ENCODE peak calls at places on chromosomes 7 and 10, in seven cellular contexts. X is AG04450, D is psoas muscle, Q is tibial nerve, E is dorsolateral prefrontal cortex, V is fibroblast of lung, Z is astrocyte. J is an unnamed sample. For H3K27me3, the result is how much of the 10 kb centered on the place peaks cover.

GRCh38 chr7:17108049-17108584 is 190.3 kb upstream of the AHR start:
- DNase-seq in X (no peak), D (no peak), Q (no peak), E (no peak), V (no peak), Z (no peak), J (no peak)

GRCh38 chr10:16996530-16996964 is 133.1 kb downstream of the CUBN start:
- DNase-seq in X (no peak), D (no peak), Q (no peak), E (no peak), V (peak), Z (peak), J (no peak)

GRCh38 chr7:64799-65430 is 127.5 kb upstream of the FAM20C start:
- DNase-seq in X (no peak), D (no peak), Q (no peak), E (no peak), V (no peak), Z (no peak), J (no peak)

GRCh38 chr7:15684834-15685233 is 1.6 kb downstream of the MEOX2 start:
- DNase-seq in X (no peak), D (peak), Q (no peak), E (no peak), V (no peak), Z (no peak), J (no peak)

GRCh38 chr10:120599202-120599724 is 142.2 kb downstream of the PLPP4 start:
- DNase-seq in X (no peak), D (no peak), Q (no peak), E (no peak), V (no peak), Z (no peak), J (no peak)

GRCh38 chr10:22997102-22997501 is 69.2 kb downstream of the ARMC3 start:
- DNase-seq in X (no peak), D (no peak), Q (no peak), E (no peak), V (peak), Z (peak), J (no peak)

GRCh38 chr7:128351296-128352123 is 7.8 kb upstream of the RBM28 start:
- DNase-seq in X (no peak), D (no peak), Q (no peak), E (no peak), V (no peak), Z (no peak), J (no peak)

GRCh38 chr7:47444376-47445098 is 137.4 kb downstream of the TNS3 start:
- DNase-seq in X (no peak), D (no peak), Q (no peak), E (no peak), V (no peak), Z (no peak), J (no peak)

GRCh38 chr10:93488956-93489528 is 6.9 kb upstream of the MYOF start:
- DNase-seq in X (no peak), D (no peak), Q (no peak), E (no peak), V (peak), Z (no peak), J (no peak)

GRCh38 chr10:118901409-118901808 is 128.1 kb upstream of the NANOS1 start:
- DNase-seq in X (no peak), D (no peak), Q (no peak), E (no peak), V (no peak), Z (no peak), J (no peak)

GRCh38 chr7:84204655-84205054 is 10.1 kb upstream of the SEMA3A start:
- DNase-seq in X (peak), D (no peak), Q (no peak), E (no peak), V (peak), Z (peak), J (no peak)

GRCh38 chr7:66697451-66698438 is 42.8 kb upstream of the RABGEF1 start:
- DNase-seq in X (no peak), D (peak), Q (no peak), E (peak), V (peak), Z (peak), J (no peak)

GRCh38 chr7:132424821-132425739 is 151.2 kb downstream of the PLXNA4 start:
- DNase-seq in X (no peak), D (no peak), Q (no peak), E (no peak), V (no peak), Z (no peak), J (no peak)

GRCh38 chr10:688621-689426 is 644 bp downstream of the DIP2C start:
- DNase-seq in X (no peak), D (peak), Q (no peak), E (no peak), V (peak), Z (no peak), J (no peak)

GRCh38 chr10:3887885-3888476 is 103.0 kb upstream of the KLF6 start:
- DNase-seq in X (peak), D (peak), Q (no peak), E (no peak), V (peak), Z (peak), J (peak)

GRCh38 chr10:78806805-78807221 is 262.0 kb upstream of the ZMIZ1 start:
- DNase-seq in X (no peak), D (no peak), Q (no peak), E (no peak), V (peak), Z (peak), J (no peak)

GRCh38 chr10:99996934-99997648 is 12.7 kb downstream of the DNMBP start:
- DNase-seq in X (no peak), D (no peak), Q (no peak), E (no peak), V (peak), Z (no peak), J (no peak)

GRCh38 chr7:5443678-5444077 is 20.0 kb upstream of the TNRC18 start:
- DNase-seq in X (no peak), D (no peak), Q (no peak), E (no peak), V (no peak), Z (no peak), J (no peak)

GRCh38 chr7:41188163-41189130 is 514.4 kb downstream of the INHBA start:
- DNase-seq in X (peak), D (no peak), Q (no peak), E (no peak), V (peak), Z (peak), J (no peak)

GRCh38 chr10:4867520-4868356 is 41.7 kb downstream of the AKR1E2 start:
- DNase-seq in X (no peak), D (no peak), Q (no peak), E (no peak), V (peak), Z (peak), J (no peak)

GRCh38 chr7:143395187-143396149 is 13.2 kb downstream of the EPHA1 start:
- DNase-seq in X (no peak), D (no peak), Q (no peak), E (no peak), V (peak), Z (no peak), J (no peak)
- TF ChIP-seq CTCF in X (peak), D (peak), Q (no peak), E (no peak), V (no peak), Z (peak), J (no peak)

GRCh38 chr7:11726251-11727155 is 105.5 kb downstream of the THSD7A start:
- DNase-seq in X (peak), D (peak), Q (no peak), E (peak), V (peak), Z (peak), J (no peak)
- H3K27ac ChIP-seq in X (no peak), D (no peak), Q (no peak), E (no peak), V (no peak), Z (no peak), J (no peak)

GRCh38 chr7:30752979-30753378 is 1.0 kb downstream of the INMT start:
- DNase-seq in X (no peak), D (peak), Q (peak), E (no peak), V (peak), Z (peak), J (no peak)

GRCh38 chr7:30754315-30754877 is 2.5 kb downstream of the INMT start:
- DNase-seq in X (no peak), D (no peak), Q (no peak), E (no peak), V (no peak), Z (no peak), J (no peak)

GRCh38 chr7:30752484-30752883 is 549 bp downstream of the INMT start:
- DNase-seq in X (no peak), D (no peak), Q (no peak), E (no peak), V (no peak), Z (no peak), J (no peak)

GRCh38 chr7:30757343-30757695 is 5.4 kb downstream of the INMT start:
- DNase-seq in X (no peak), D (no peak), Q (no peak), E (no peak), V (no peak), Z (no peak), J (no peak)

GRCh38 chr7:30755384-30756154 is 3.6 kb downstream of the INMT start:
- DNase-seq in X (no peak), D (peak), Q (peak), E (peak), V (peak), Z (peak), J (no peak)
- H3K27me3 ChIP-seq in X (under half), D (under half), Q (under half), E (under half), V (under half), Z (under half), J (under half)

DNA sequence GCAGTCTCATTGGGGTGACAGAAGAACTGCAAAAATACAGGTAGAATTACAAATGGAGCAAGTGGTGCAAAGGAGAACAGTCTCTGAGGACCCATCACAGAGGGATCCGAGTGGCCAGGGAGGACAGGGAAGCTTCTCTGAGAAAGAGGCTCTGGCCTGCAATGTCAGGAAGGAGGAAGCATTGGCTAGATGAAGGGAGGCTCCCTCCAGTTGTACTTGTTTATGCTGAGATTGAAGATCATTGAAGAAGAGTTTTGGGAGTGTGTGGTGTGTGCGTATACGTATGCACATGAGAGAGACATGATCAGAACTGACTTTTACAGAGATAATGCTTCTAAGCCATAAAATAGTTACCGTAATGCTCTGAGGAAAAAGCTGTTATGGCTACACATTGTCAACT is 274.7 kb upstream of the FZD8 start:
- DNase-seq in X (no peak), D (no peak), Q (no peak), E (no peak), V (peak), Z (no peak), J (no peak)
- TF ChIP-seq CTCF in X (no peak), D (no peak), Q (no peak), E (no peak), V (no peak), Z (no peak), J (no peak)

DNA sequence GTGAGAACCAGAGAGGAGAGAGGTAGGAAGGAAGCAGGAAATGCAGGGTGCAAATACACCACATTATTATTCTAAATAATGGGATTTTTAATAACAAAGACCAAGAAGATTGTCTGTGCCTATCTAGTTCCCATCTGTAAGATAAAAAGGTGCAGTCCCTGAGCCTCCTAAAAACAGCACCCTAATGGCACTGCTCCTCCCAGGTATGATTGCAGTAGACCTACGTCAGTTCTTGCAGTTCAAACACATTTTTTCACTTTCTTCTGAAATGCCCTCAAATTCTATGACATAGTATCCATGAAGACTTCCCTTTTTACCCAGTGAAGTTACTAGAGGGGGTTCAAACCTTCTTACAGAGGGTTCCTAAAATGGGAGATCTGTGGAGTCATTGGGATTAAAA is 70.6 kb downstream of the FIGNL1 start:
- DNase-seq in X (no peak), D (no peak), Q (no peak), E (no peak), V (no peak), Z (no peak), J (no peak)
- H3K27ac ChIP-seq in X (no peak), D (no peak), Q (no peak), E (no peak), V (no peak), Z (no peak), J (peak)

GRCh38 chr7:33901847-33902246 is 3.5 kb upstream of the BMPER start:
- DNase-seq in X (no peak), D (no peak), Q (no peak), E (no peak), V (no peak), Z (no peak), J (no peak)
- H3K27me3 ChIP-seq in X (under half), D (under half), Q (under half), E (under half), V (under half), Z (under half), J (half or more)